ENCODE peak calls at places on chromosomes 4 and X, in five cellular contexts. I is fibroblast of mammary gland, R is endothelial cell, X is fibroblast of villous mesenchyme, T is heart right ventricle. W is an unnamed sample.

GRCh38 chr4:2800691-2801596 is 8.1 kb downstream of the SH3BP2 start:
- DNase-seq in I (peak), R (peak), X (peak), T (peak), W (peak)

GRCh38 chrX:39855748-39856129 is 242.0 kb downstream of the BCOR start:
- DNase-seq in I (peak), R (no peak), X (peak), T (no peak), W (no peak)

GRCh38 chr4:107283587-107284559 is 247.8 kb upstream of the DKK2 start:
- DNase-seq in I (peak), R (no peak), X (peak), T (no peak), W (peak)

GRCh38 chr4:20195071-20195885 is 56.4 kb upstream of the SLIT2 start:
- DNase-seq in I (peak), R (no peak), X (no peak), T (no peak), W (no peak)

GRCh38 chrX:123184858-123185251 is 777 bp downstream of the GRIA3 start:
- DNase-seq in I (peak), R (peak), X (no peak), T (no peak), W (no peak)

GRCh38 chr4:769511-769910 is 56.4 kb downstream of the CPLX1 start:
- DNase-seq in I (no peak), R (no peak), X (no peak), T (no peak), W (peak)

GRCh38 chr4:26861434-26862186 is 969 bp downstream of the STIM2 start:
- DNase-seq in I (peak), R (peak), X (peak), T (peak), W (peak)

GRCh38 chr4:2812985-2813384 is 20.1 kb downstream of the SH3BP2 start:
- DNase-seq in I (peak), R (no peak), X (peak), T (no peak), W (no peak)

GRCh38 chr4:40916218-40916555 is 166.4 kb downstream of the NSUN7 start:
- DNase-seq in I (peak), R (no peak), X (peak), T (no peak), W (peak)

GRCh38 chrX:130803537-130803936 is 99.5 kb downstream of the ENOX2 start:
- DNase-seq in I (no peak), R (no peak), X (no peak), T (no peak), W (no peak)

DNA sequence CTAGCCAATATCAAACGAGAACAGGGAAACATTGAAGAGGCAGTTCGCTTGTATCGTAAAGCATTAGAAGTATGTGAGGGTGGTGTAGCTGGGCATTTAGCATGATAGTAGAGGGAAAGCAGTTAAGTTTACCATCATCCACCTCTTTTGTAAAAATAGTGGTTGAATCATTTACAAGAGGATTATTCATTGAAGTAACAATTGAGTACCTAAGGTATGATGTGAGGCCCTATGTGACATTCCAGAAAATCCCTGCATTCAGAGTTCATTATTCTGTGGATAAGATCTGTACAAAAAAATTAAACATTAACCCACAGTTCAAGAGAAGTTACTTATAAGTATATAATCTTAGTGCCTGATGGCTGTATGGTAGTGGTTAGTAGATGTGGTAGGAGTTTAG is 22.2 kb upstream of the GCNA start:
- DNase-seq in I (no peak), R (no peak), X (no peak), T (no peak), W (no peak)
- TF ChIP-seq CTCF in I (no peak), R (no peak), X (no peak), T (no peak), W (no peak)

GRCh38 chr4:39103291-39103690 is 41.3 kb downstream of the KLHL5 start:
- DNase-seq in I (peak), R (no peak), X (no peak), T (no peak), W (no peak)
- TF ChIP-seq CTCF in I (no peak), R (no peak), X (no peak), T (no peak), W (no peak)

DNA sequence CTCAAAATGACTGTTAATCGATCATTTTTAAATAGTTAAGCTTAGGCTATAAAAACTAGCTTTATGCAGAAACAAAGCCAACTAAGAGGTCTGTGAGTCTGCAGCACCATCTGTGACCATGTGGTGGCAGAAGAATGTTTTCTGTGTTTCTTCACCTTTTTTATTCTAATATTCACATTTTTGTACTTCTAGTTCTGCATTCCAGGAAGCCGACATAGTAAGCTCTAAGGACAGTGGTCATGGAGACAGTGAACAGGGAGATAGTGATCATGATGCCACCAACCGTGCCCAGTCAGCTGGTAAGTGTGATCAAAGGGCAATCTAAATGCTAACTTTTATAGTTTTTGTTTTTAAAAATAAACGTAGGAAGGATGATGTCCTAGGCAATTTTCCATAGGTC is 5.6 kb downstream of the PCDH10 start:
- DNase-seq in I (peak), R (peak), X (no peak), T (no peak), W (peak)
- TF ChIP-seq CTCF in I (peak), R (peak), X (peak), T (peak), W (peak)

GRCh38 chr4:85732124-85732523 is 257.2 kb downstream of the ARHGAP24 start:
- DNase-seq in I (no peak), R (no peak), X (no peak), T (no peak), W (no peak)
- TF ChIP-seq CTCF in I (no peak), R (no peak), X (no peak), T (no peak), W (no peak)

DNA sequence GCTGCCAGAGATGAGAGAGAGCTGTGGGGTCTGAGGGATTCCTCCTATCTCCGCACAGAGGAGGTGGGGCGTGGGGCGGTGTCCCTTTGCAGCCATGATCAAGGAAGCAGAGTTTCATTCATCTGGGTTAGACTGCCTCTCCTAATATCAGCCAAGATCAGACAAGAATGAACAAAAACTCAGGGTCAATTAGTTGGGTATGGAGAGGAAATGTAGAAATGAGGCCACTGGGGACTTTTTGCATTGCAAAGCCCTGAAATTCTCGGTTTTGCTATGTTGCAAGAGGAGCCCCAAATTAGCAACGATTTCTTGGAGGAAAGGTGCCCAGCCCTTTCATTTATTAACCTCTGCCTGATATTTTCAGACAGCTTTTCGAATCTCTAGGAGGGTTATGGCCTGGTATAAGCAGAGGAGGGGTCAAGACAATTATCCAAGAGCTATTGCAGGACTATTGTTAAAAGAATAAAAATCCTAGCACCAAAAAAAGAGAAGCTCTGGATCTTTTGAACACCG is 34.3 kb upstream of the ACSL1 start:
- DNase-seq in I (peak), R (no peak), X (no peak), T (no peak), W (no peak)
- TF ChIP-seq CTCF in I (no peak), R (no peak), X (no peak), T (no peak), W (no peak)

GRCh38 chrX:136200466-136200865 is 50.7 kb downstream of the MAP7D3 start:
- DNase-seq in I (peak), R (no peak), X (peak), T (no peak), W (no peak)
- TF ChIP-seq CTCF in I (peak), R (no peak), X (peak), T (peak), W (peak)

DNA sequence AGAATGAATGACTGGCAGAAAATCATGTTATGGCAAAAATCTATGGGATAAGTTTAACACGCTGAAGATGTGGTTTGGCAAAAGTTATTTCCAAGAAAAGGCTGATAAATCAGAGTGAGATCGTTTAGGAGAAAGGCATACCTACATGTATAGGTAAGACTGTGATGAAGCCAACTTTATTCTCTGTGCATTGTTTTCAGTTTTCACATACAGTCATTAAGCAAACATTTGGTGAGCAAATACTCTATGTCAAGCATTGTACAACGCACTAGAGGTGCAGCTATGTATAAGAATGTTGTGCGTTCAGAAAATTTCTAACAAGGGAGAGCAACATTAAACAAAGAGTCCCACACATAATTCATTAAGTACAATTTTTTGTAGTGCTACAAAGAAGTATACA is 121.7 kb downstream of the TEX13A start:
- DNase-seq in I (no peak), R (no peak), X (no peak), T (no peak), W (no peak)
- TF ChIP-seq CTCF in I (no peak), R (no peak), X (no peak), T (no peak), W (no peak)

GRCh38 chr4:184282251-184282713 is 64.6 kb upstream of the ENPP6 start:
- DNase-seq in I (no peak), R (peak), X (no peak), T (no peak), W (peak)
- TF ChIP-seq CTCF in I (no peak), R (no peak), X (no peak), T (no peak), W (peak)

DNA sequence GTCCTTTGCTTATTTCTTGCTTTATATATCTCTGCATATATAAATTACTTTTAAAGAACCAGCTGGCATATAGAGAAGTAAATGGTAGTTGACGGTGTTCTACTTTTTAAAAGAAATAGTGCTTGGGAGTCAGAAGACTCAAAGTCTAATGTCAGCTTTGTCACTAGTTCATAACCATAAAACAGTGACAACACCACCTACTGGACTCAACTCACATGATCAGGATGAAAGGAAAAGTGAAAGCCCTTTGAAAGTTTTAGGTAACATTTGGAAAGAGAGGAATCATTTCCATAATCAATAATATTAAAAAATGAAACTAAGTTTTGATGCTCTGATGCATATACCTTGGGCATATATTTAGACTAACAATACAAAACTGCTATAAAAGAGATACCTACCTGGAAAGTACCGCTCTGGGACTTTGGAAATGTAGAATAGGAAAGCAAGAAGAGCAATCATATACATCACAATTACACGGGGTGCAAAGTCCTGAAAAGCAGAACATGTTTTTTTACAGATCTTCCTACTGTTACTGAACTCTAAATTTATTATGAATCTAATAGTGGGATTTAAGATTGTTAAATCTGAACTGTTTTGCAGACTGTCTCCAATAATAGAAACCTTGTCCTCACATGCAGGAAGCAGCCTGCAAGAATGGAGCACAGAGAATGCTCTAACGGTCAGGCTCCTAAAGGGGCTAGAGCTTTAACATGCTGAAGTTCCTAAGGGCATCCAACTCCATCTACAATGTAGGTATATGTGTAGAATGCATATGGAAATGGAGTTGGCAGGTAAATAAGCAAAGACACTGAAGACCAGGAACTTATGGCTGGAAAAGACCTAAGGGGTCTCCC is 15.6 kb downstream of the PAQR3 start:
- DNase-seq in I (no peak), R (no peak), X (peak), T (no peak), W (no peak)
- TF ChIP-seq CTCF in I (no peak), R (no peak), X (peak), T (no peak), W (no peak)

DNA sequence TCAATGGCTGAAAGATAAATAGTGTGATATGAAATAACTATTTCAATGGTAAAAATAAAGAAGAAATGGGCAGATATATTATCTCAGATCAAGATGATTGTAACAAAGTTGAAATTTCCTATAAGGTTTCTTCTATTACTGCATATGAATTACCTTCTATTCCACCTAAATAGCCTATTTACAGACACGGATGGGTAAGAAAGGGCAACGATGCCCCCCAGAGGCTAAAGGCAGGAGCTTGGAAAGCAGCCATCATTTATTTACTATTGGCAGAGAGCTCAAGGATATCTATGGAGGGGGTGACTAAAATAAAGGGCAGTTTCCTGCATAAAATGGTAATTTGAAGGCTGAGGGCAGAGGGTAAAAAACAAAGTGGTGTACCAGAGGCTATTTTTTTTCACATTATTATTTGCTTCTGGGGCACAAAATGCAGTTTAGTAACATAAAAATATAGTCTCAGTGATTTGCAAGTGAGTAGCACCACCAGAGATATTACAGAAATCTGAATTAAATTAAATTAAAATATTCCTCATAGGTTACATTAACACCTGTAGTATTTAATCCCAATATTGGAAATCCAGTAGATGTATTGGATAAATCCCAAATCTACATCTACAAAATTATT is 123.1 kb downstream of the BTC start:
- DNase-seq in I (peak), R (peak), X (peak), T (no peak), W (no peak)
- TF ChIP-seq CTCF in I (peak), R (peak), X (peak), T (peak), W (peak)

W was measured in osteoblast.